ENCODE peak calls at places on chromosomes 16 and 17, in seven cellular contexts. A, F, J, R, G, H and C are unnamed samples. For H3K4me1, the result is how much of the 10 kb centered on the place peaks cover.

GRCh38 chr17:56596741-56597494 is 3.4 kb downstream of the NOG start:
- DNase-seq in G (no peak), A (no peak), J (no peak), R (peak), H (no peak), F (no peak), C (peak)

GRCh38 chr17:10683853-10684252 is 13.5 kb downstream of the SCO1 start:
- DNase-seq in A (peak), G (peak), J (no peak), R (peak), H (no peak), F (no peak), C (no peak)

GRCh38 chr16:82761858-82762257 is 135.1 kb downstream of the CDH13 start:
- DNase-seq in R (no peak), J (no peak), G (peak), A (peak), H (no peak), F (no peak), C (no peak)

GRCh38 chr17:67035131-67036083 is 8.9 kb upstream of the CACNG1 start:
- DNase-seq in F (no peak), H (no peak), J (no peak), A (no peak), G (no peak), R (no peak), C (no peak)

GRCh38 chr16:427295-427694 is 1.8 kb downstream of the RAB11FIP3 start:
- DNase-seq in J (no peak), H (no peak), F (no peak), G (no peak), R (no peak), A (no peak), C (no peak)

GRCh38 chr17:82114447-82114846 is 16.4 kb upstream of the FASN start:
- DNase-seq in J (no peak), R (no peak), G (no peak), A (no peak), H (no peak), F (no peak), C (no peak)

GRCh38 chr16:88763502-88764053 is 21.4 kb downstream of the PIEZO1 start:
- DNase-seq in H (no peak), J (peak), F (peak), A (no peak), R (peak), G (no peak), C (peak)

GRCh38 chr17:35523296-35523695 is 14.2 kb downstream of the SLFN12L start:
- DNase-seq in H (no peak), J (no peak), G (no peak), F (no peak), A (no peak), R (no peak), C (no peak)

GRCh38 chr17:3963214-3964201 is 729 bp downstream of the ATP2A3 start:
- DNase-seq in A (no peak), J (no peak), F (no peak), R (peak), G (no peak), H (no peak), C (no peak)

GRCh38 chr17:17809527-17810373 is 27.0 kb downstream of the SREBF1 start:
- DNase-seq in A (peak), R (peak), H (peak), G (peak), F (no peak), J (peak), C (peak)

GRCh38 chr17:32772453-32773025 is 104.4 kb downstream of the MYO1D start:
- DNase-seq in F (no peak), H (no peak), R (no peak), A (no peak), G (no peak), J (no peak), C (no peak)

GRCh38 chr16:89764711-89765201 is 43.4 kb downstream of the ZNF276 start:
- DNase-seq in H (no peak), R (no peak), F (peak), G (no peak), A (peak), J (no peak), C (no peak)

GRCh38 chr16:29745853-29746345 is at the start of gene C16orf54:
- DNase-seq in A (no peak), G (no peak), R (peak), F (peak), H (peak), J (no peak), C (no peak)

GRCh38 chr16:47043200-47043599 is 69.7 kb upstream of the DNAJA2 start:
- DNase-seq in H (no peak), J (no peak), R (no peak), G (no peak), F (no peak), A (no peak), C (no peak)

GRCh38 chr17:81043319-81043724 is 8.4 kb downstream of the BAIAP2 start:
- DNase-seq in H (peak), A (no peak), J (no peak), R (no peak), G (no peak), F (no peak), C (no peak)

GRCh38 chr16:22189473-22190168 is 16.5 kb upstream of the EEF2K start:
- DNase-seq in G (peak), F (no peak), A (peak), R (peak), J (peak), H (peak), C (peak)

GRCh38 chr16:19344224-19344801 is 58.8 kb downstream of the CLEC19A start:
- DNase-seq in G (no peak), H (no peak), F (peak), A (no peak), J (no peak), R (no peak), C (no peak)

GRCh38 chr16:67969286-67970039 is 1.0 kb upstream of the SLC12A4 start:
- DNase-seq in F (no peak), H (no peak), R (peak), J (peak), A (no peak), G (no peak), C (peak)

GRCh38 chr17:48048321-48049140 is at the start of gene NFE2L1:
- DNase-seq in F (peak), R (peak), H (peak), G (peak), A (peak), J (peak), C (peak)

GRCh38 chr17:77281904-77282367 is 141.2 kb downstream of the SEC14L1 start:
- DNase-seq in H (no peak), R (peak), J (peak), G (peak), F (no peak), A (peak), C (no peak)

GRCh38 chr17:17439971-17440843 is 36.6 kb upstream of the MED9 start:
- DNase-seq in R (peak), H (peak), G (peak), J (peak), A (peak), F (peak), C (peak)

GRCh38 chr17:18172528-18173278 is 10.9 kb upstream of the ALKBH5 start:
- DNase-seq in H (no peak), R (peak), G (peak), A (no peak), J (no peak), F (no peak), C (no peak)

GRCh38 chr17:80931421-80932265 is 60.0 kb upstream of the CHMP6 start:
- DNase-seq in G (peak), J (peak), R (peak), A (peak), H (no peak), F (no peak), C (peak)

GRCh38 chr17:64448665-64449512 is at the start of gene MILR1:
- DNase-seq in J (no peak), H (no peak), F (peak), G (peak), A (peak), R (no peak), C (no peak)

DNA sequence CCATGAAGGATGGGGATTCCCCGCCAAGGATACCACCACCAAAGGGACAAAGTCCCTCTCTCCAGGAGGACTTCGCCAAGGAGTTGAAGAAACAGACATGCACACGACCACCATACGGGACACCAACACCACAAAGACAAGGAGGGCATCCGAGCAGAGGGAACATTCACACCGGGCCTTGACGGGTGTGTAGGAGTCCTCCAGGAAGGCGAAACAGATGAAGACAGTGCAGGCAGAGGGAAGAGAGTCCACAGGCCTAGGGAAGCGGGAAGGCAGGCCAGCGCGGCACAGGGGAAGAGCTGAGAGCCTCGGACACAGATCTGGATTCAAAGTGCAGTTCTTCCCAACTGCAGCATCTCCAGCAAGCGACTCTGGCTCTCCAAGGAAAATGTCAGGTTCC is 10.8 kb downstream of the COTL1 start:
- DNase-seq in J (no peak), F (no peak), A (no peak), R (no peak), H (no peak), G (no peak), C (no peak)
- H3K4me1 ChIP-seq in J (under half), F (under half), A (under half), R (under half), H (under half), G (under half), C (under half)

GRCh38 chr16:2533912-2534311 is 2.7 kb upstream of the CEMP1 start:
- DNase-seq in H (no peak), R (no peak), J (no peak), F (no peak), G (no peak), A (no peak), C (no peak)

GRCh38 chr16:2535644-2536021 is 2.2 kb upstream of the PDPK1 start:
- DNase-seq in H (no peak), R (no peak), A (peak), G (peak), J (peak), F (peak), C (no peak)

GRCh38 chr16:2531696-2532493 is 687 bp upstream of the CEMP1 start:
- DNase-seq in G (peak), J (peak), A (peak), H (peak), R (peak), F (peak), C (peak)

GRCh38 chr16:2532494-2533141 is 1.4 kb upstream of the CEMP1 start:
- DNase-seq in A (peak), F (peak), J (peak), H (peak), R (peak), G (peak), C (peak)

GRCh38 chr16:2537451-2538379 is at the start of gene PDPK1:
- DNase-seq in J (peak), A (peak), G (peak), H (peak), R (peak), F (peak), C (peak)
- H3K4me1 ChIP-seq in J (under half), A (under half), G (under half), H (under half), R (under half), F (under half), C (under half)

GRCh38 chr17:76072149-76072858 is at the start of gene SRP68:
- DNase-seq in A (peak), F (peak), G (peak), H (peak), R (peak), J (peak), C (peak)
- H3K4me1 ChIP-seq in A (under half), F (under half), G (under half), H (half or more), R (under half), J (under half), C (under half)

GRCh38 chr16:56244612-56245011 is 53.3 kb downstream of the GNAO1 start:
- DNase-seq in J (no peak), A (no peak), G (no peak), R (no peak), H (no peak), F (no peak), C (no peak)
- H3K4me1 ChIP-seq in J (under half), A (under half), G (under half), R (under half), H (under half), F (under half), C (under half)